ENCODE peak calls at places on chromosome 6, in ten cellular contexts. One of them, this sample, is unnamed.
A peak's percentile ranks its signal among the peaks of the same experiment; 100 is the strongest.

GRCh38 chr6:26020983-26021349 is 58.4 kb downstream of the TRIM38 start:
- DNase-seq in HFF-Myc: no peak
- DNase-seq in NCI-H510A: peak; percentile 65
- DNase-seq in LHCN-M2: peak; percentile 59
- DNase-seq in SW 1271: peak; percentile 73
- DNase-seq in HFFc6: no peak
- DNase-seq in substantia nigra: peak; percentile 43
- DNase-seq in DMS153: peak; percentile 73
- DNase-seq in heart right ventricle: peak; percentile 58
- DNase-seq in NCI-H345: peak; percentile 87
- DNase-seq in this sample: no peak

GRCh38 chr6:54060286-54060685 is 51.0 kb upstream of the MLIP start:
- DNase-seq in HFFc6: no peak
- DNase-seq in NCI-H510A: no peak
- DNase-seq in NCI-H345: no peak
- DNase-seq in substantia nigra: no peak
- DNase-seq in SW 1271: no peak
- DNase-seq in HFF-Myc: no peak
- DNase-seq in LHCN-M2: peak; percentile 71
- DNase-seq in DMS153: no peak
- DNase-seq in heart right ventricle: no peak
- DNase-seq in this sample: no peak

GRCh38 chr6:135256866-135257265 is 75.8 kb downstream of the MYB start:
- DNase-seq in substantia nigra: no peak
- DNase-seq in DMS153: no peak
- DNase-seq in HFF-Myc: no peak
- DNase-seq in heart right ventricle: no peak
- DNase-seq in NCI-H345: no peak
- DNase-seq in SW 1271: no peak
- DNase-seq in LHCN-M2: no peak
- DNase-seq in NCI-H510A: no peak
- DNase-seq in HFFc6: no peak
- DNase-seq in this sample: no peak

GRCh38 chr6:135521431-135521830 is 23.9 kb upstream of the AHI1 start:
- DNase-seq in HFF-Myc: no peak
- DNase-seq in SW 1271: no peak
- DNase-seq in substantia nigra: no peak
- DNase-seq in heart right ventricle: no peak
- DNase-seq in NCI-H510A: no peak
- DNase-seq in LHCN-M2: peak; percentile 85
- DNase-seq in NCI-H345: no peak
- DNase-seq in DMS153: no peak
- DNase-seq in HFFc6: no peak
- DNase-seq in this sample: no peak

GRCh38 chr6:169166896-169167580 is 86.6 kb downstream of the THBS2 start:
- DNase-seq in heart right ventricle: no peak
- DNase-seq in SW 1271: no peak
- DNase-seq in NCI-H510A: no peak
- DNase-seq in HFF-Myc: no peak
- DNase-seq in DMS153: no peak
- DNase-seq in HFFc6: no peak
- DNase-seq in substantia nigra: no peak
- DNase-seq in LHCN-M2: no peak
- DNase-seq in NCI-H345: no peak
- DNase-seq in this sample: no peak

GRCh38 chr6:92231220-92231701 is 1188.1 kb downstream of the EPHA7 start:
- DNase-seq in heart right ventricle: no peak
- DNase-seq in DMS153: peak; percentile 100
- DNase-seq in HFF-Myc: no peak
- DNase-seq in LHCN-M2: no peak
- DNase-seq in SW 1271: no peak
- DNase-seq in HFFc6: no peak
- DNase-seq in NCI-H345: peak; percentile 97
- DNase-seq in substantia nigra: no peak
- DNase-seq in NCI-H510A: no peak
- DNase-seq in this sample: no peak

GRCh38 chr6:30647039-30647801 is at the start of gene C6orf136:
- DNase-seq in LHCN-M2: peak; percentile 87
- DNase-seq in NCI-H510A: peak; percentile 86
- DNase-seq in SW 1271: peak; percentile 72
- DNase-seq in DMS153: peak; percentile 82
- DNase-seq in HFF-Myc: peak; percentile 75
- DNase-seq in substantia nigra: peak; percentile 77
- DNase-seq in NCI-H345: peak; percentile 96
- DNase-seq in HFFc6: no peak
- DNase-seq in heart right ventricle: no peak
- DNase-seq in this sample: peak; percentile 66

GRCh38 chr6:159758031-159759001 is 3.5 kb upstream of the ACAT2 start:
- DNase-seq in NCI-H345: no peak
- DNase-seq in SW 1271: peak; percentile 9
- DNase-seq in DMS153: no peak
- DNase-seq in NCI-H510A: no peak
- DNase-seq in LHCN-M2: peak; percentile 47
- DNase-seq in heart right ventricle: no peak
- DNase-seq in HFF-Myc: no peak
- DNase-seq in substantia nigra: no peak
- DNase-seq in HFFc6: peak; percentile 80
- DNase-seq in this sample: no peak

GRCh38 chr6:13419422-13419821 is 68.0 kb downstream of the GFOD1 start:
- DNase-seq in DMS153: no peak
- DNase-seq in HFF-Myc: no peak
- DNase-seq in SW 1271: no peak
- DNase-seq in NCI-H345: no peak
- DNase-seq in HFFc6: no peak
- DNase-seq in LHCN-M2: no peak
- DNase-seq in NCI-H510A: no peak
- DNase-seq in substantia nigra: no peak
- DNase-seq in heart right ventricle: no peak
- DNase-seq in this sample: no peak

GRCh38 chr6:151702851-151703629 is 104.4 kb upstream of the ESR1 start:
- DNase-seq in SW 1271: no peak
- DNase-seq in substantia nigra: no peak
- DNase-seq in NCI-H510A: no peak
- DNase-seq in heart right ventricle: no peak
- DNase-seq in LHCN-M2: peak; percentile 14
- DNase-seq in HFF-Myc: no peak
- DNase-seq in NCI-H345: no peak
- DNase-seq in HFFc6: no peak
- DNase-seq in DMS153: no peak
- DNase-seq in this sample: no peak

GRCh38 chr6:165181951-165182414 is 127.4 kb downstream of the C6orf118 start:
- DNase-seq in NCI-H510A: no peak
- DNase-seq in HFF-Myc: no peak
- DNase-seq in DMS153: no peak
- DNase-seq in LHCN-M2: peak; percentile 96
- DNase-seq in substantia nigra: no peak
- DNase-seq in NCI-H345: no peak
- DNase-seq in HFFc6: no peak
- DNase-seq in SW 1271: no peak
- DNase-seq in heart right ventricle: no peak
- DNase-seq in this sample: no peak

This sample was measured in NCI-H526 treated with DMSO at 0.1 percent for 48 hours.